ENCODE peak calls at places on chromosomes 4 and X, in ten cellular contexts. F is tibial artery, K is Peyer's patch, E is sigmoid colon, Q is breast epithelium, W is small intestine, J is HL-60, A is colonic mucosa, X is lower lobe of right lung, R is uterus. P is an unnamed sample. For H3K27me3, the result is how much of the 10 kb centered on the place peaks cover.

GRCh38 chr4:138688531-138689181 is 326.9 kb upstream of the NOCT start:
- DNase-seq in W (no peak), R (no peak), F (no peak), X (no peak), Q (no peak), E (no peak), J (no peak), K (no peak), A (no peak), P (no peak)

GRCh38 chrX:13638021-13638420 is 14.9 kb upstream of the TCEANC start:
- DNase-seq in E (no peak), R (no peak), A (no peak), K (no peak), Q (no peak), W (no peak), J (no peak), F (no peak), X (no peak), P (no peak)

GRCh38 chrX:23756165-23756564 is 13.1 kb upstream of the ACOT9 start:
- DNase-seq in A (peak), K (peak), J (peak), W (peak), R (peak), Q (no peak), X (peak), E (peak), F (no peak), P (peak)

GRCh38 chr4:79759793-79760192 is 313.2 kb downstream of the ANTXR2 start:
- DNase-seq in R (no peak), E (no peak), A (no peak), Q (no peak), F (no peak), W (no peak), J (no peak), K (no peak), X (no peak), P (no peak)

GRCh38 chrX:23901805-23902204 is 5.9 kb downstream of the APOO start:
- DNase-seq in K (peak), E (peak), R (peak), A (peak), Q (peak), J (peak), X (no peak), W (peak), F (peak), P (peak)

GRCh38 chr4:23355263-23355662 is 534.6 kb downstream of the PPARGC1A start:
- DNase-seq in X (no peak), W (no peak), F (no peak), K (no peak), R (no peak), J (no peak), Q (no peak), A (no peak), E (no peak), P (no peak)

GRCh38 chr4:83108101-83108861 is 6.2 kb downstream of the PLAC8 start:
- DNase-seq in W (no peak), K (no peak), R (no peak), A (no peak), F (no peak), Q (no peak), J (no peak), E (no peak), X (no peak), P (no peak)

GRCh38 chrX:113260474-113260873 is 419.8 kb upstream of the AMOT start:
- DNase-seq in Q (no peak), A (no peak), R (no peak), W (no peak), F (no peak), K (no peak), E (no peak), J (no peak), X (no peak), P (peak)

GRCh38 chrX:26918633-26919032 is 544.5 kb downstream of the PPP4R3C start:
- DNase-seq in J (no peak), K (no peak), F (no peak), Q (no peak), W (no peak), X (no peak), R (no peak), A (no peak), E (no peak), P (peak)

GRCh38 chr4:151004222-151004621 is 10.9 kb downstream of the LRBA start:
- DNase-seq in Q (no peak), R (no peak), X (no peak), W (no peak), J (no peak), E (no peak), K (no peak), A (no peak), F (no peak), P (no peak)

GRCh38 chrX:115344885-115345653 is 55.6 kb downstream of the LUZP4 start:
- DNase-seq in Q (peak), R (peak), J (no peak), A (peak), X (peak), K (peak), F (peak), E (peak), W (peak), P (peak)

GRCh38 chr4:119525771-119526712 is 102.6 kb downstream of the PDE5A start:
- DNase-seq in F (no peak), E (no peak), Q (no peak), W (no peak), K (no peak), X (no peak), A (no peak), J (no peak), R (no peak), P (peak)

DNA sequence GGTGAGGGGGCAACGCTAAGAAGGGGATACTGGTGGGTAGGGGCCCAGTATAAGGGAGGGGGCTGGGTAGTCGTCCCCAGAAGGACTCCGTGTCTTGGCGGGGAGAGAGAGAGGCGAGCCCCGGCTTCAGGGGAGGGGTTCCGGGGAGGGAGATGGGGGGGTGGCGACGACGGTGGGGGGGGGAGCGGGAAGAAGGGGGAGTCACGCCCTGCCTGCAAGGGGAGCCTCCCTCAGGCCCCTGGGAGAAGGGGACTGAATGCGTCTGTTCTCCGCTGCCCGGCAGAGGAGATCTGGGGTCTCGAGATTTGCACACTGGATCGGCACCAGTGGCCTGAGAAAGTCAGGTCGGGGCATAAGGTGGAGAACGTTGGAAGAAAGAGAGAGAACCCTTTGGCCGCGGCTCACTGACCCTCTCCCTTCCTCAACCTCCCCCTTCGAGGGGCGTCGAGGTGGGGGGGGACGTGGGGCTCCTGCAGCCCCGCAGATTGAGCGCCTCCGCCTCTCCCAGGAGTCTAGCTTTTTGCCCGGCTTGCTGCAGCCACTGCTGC is 609 bp upstream of the BCORL1 start:
- DNase-seq in Q (no peak), A (no peak), E (no peak), K (peak), R (peak), X (no peak), J (no peak), W (peak), F (peak), P (no peak)
- H3K4me3 ChIP-seq in Q (no peak), A (no peak), E (no peak), K (no peak), R (no peak), X (no peak), J (no peak), W (peak), F (no peak), P (peak)

GRCh38 chr4:3725936-3726895 is 40.0 kb upstream of the ADRA2C start:
- DNase-seq in R (no peak), E (no peak), W (no peak), F (no peak), J (no peak), X (no peak), K (no peak), A (no peak), Q (no peak), P (no peak)
- H3K27me3 ChIP-seq in R (under half), E (under half), W (under half), F (under half), J (under half), X (half or more), K (under half), A (under half), Q (under half), P (under half)

GRCh38 chr4:153782567-153782966 is 6.3 kb downstream of the SFRP2 start:
- DNase-seq in F (no peak), R (no peak), X (no peak), J (no peak), K (no peak), Q (no peak), W (no peak), E (no peak), A (no peak), P (no peak)

GRCh38 chr4:153781280-153781679 is 7.6 kb downstream of the SFRP2 start:
- DNase-seq in E (no peak), F (no peak), Q (no peak), A (no peak), R (no peak), J (no peak), X (no peak), W (no peak), K (no peak), P (no peak)

GRCh38 chr4:153780876-153781275 is 8.0 kb downstream of the SFRP2 start:
- DNase-seq in F (no peak), R (no peak), J (no peak), X (no peak), A (no peak), Q (no peak), E (no peak), K (no peak), W (no peak), P (no peak)

GRCh38 chr4:153780221-153780620 is 8.7 kb downstream of the SFRP2 start:
- DNase-seq in F (no peak), A (no peak), X (no peak), W (no peak), E (no peak), K (no peak), J (no peak), Q (no peak), R (no peak), P (no peak)

GRCh38 chr4:153781717-153782416 is 7.0 kb downstream of the SFRP2 start:
- DNase-seq in A (no peak), E (no peak), F (no peak), Q (no peak), K (no peak), X (no peak), J (no peak), R (no peak), W (no peak), P (no peak)
- H3K4me3 ChIP-seq in A (no peak), E (no peak), F (no peak), Q (no peak), K (no peak), X (no peak), J (no peak), R (no peak), W (no peak), P (no peak)

GRCh38 chr4:1599491-1600210 is 84.5 kb downstream of the FAM53A start:
- DNase-seq in R (no peak), Q (no peak), X (peak), A (no peak), W (no peak), F (no peak), J (no peak), K (no peak), E (peak), P (no peak)
- H3K27me3 ChIP-seq in R (under half), Q (under half), X (under half), A (under half), W (under half), F (half or more), J (under half), K (under half), E (under half), P (under half)

GRCh38 chr4:93827272-93827947 is 1.1 kb upstream of the ATOH1 start:
- DNase-seq in F (no peak), W (peak), Q (no peak), E (no peak), J (no peak), K (peak), R (no peak), X (no peak), A (peak), P (no peak)

GRCh38 chr4:93828332-93828829 is at the start of gene ATOH1:
- DNase-seq in R (no peak), E (no peak), A (peak), W (peak), Q (no peak), X (peak), J (no peak), K (peak), F (no peak), P (no peak)

GRCh38 chr4:93830090-93830818 is 1.7 kb downstream of the ATOH1 start:
- DNase-seq in R (no peak), E (no peak), J (no peak), K (no peak), Q (no peak), A (no peak), W (no peak), X (no peak), F (no peak), P (peak)

GRCh38 chr4:93829531-93830089 is 1.1 kb downstream of the ATOH1 start:
- DNase-seq in E (no peak), W (no peak), X (no peak), A (peak), R (no peak), J (no peak), F (no peak), K (no peak), Q (no peak), P (no peak)

GRCh38 chr4:93828830-93829530 is 427 bp downstream of the ATOH1 start:
- DNase-seq in F (no peak), Q (no peak), A (peak), W (no peak), R (no peak), K (peak), X (peak), J (no peak), E (no peak), P (peak)
- H3K4me3 ChIP-seq in F (peak), Q (peak), A (peak), W (peak), R (no peak), K (peak), X (peak), J (peak), E (peak), P (peak)

GRCh38 chr4:128604204-128604603 is 205.3 kb upstream of the JADE1 start:
- DNase-seq in J (no peak), K (no peak), E (no peak), X (no peak), W (no peak), F (no peak), Q (no peak), R (no peak), A (no peak), P (no peak)
- H3K27me3 ChIP-seq in J (under half), K (under half), E (under half), X (under half), W (under half), F (under half), Q (under half), R (under half), A (under half), P (under half)